ENCODE peak calls at places on chromosomes 3 and 15, in four cellular contexts. F is spleen, K is uterus, L is mesendoderm. T is an unnamed sample. For H3K4me1, the result is how much of the 10 kb centered on the place peaks cover.

GRCh38 chr15:61653110-61653509 is 407.1 kb downstream of the VPS13C start:
- DNase-seq in F (no peak), L (peak), K (peak), T (no peak)

GRCh38 chr15:63634154-63634553 is 37.0 kb downstream of the FBXL22 start:
- DNase-seq in K (no peak), F (no peak), L (no peak), T (no peak)

GRCh38 chr3:151751161-151751560 is 17.4 kb downstream of the AADACL2 start:
- DNase-seq in F (no peak), K (no peak), L (no peak), T (no peak)

GRCh38 chr15:42358141-42358540 is 1.2 kb upstream of the CAPN3 start:
- DNase-seq in F (no peak), L (no peak), K (no peak), T (no peak)

GRCh38 chr15:28861031-28861534 is 12.6 kb upstream of the GOLGA6L7 start:
- DNase-seq in L (no peak), F (no peak), K (no peak), T (no peak)

GRCh38 chr3:105614288-105615030 is 247.8 kb downstream of the ALCAM start:
- DNase-seq in L (peak), F (no peak), K (no peak), T (no peak)

GRCh38 chr15:81380203-81380602 is 6.2 kb upstream of the TMC3 start:
- DNase-seq in F (no peak), K (no peak), L (no peak), T (no peak)

GRCh38 chr15:100737214-100737613 is 134.8 kb downstream of the ASB7 start:
- DNase-seq in L (no peak), K (no peak), F (no peak), T (no peak)

GRCh38 chr3:75001330-75001729 is 386.9 kb upstream of the CNTN3 start:
- DNase-seq in K (no peak), F (no peak), L (peak), T (peak)

GRCh38 chr3:48565591-48566400 is 2.2 kb upstream of the UCN2 start:
- DNase-seq in K (no peak), L (no peak), F (no peak), T (peak)

GRCh38 chr3:147394168-147394941 is 12.0 kb downstream of the ZIC4 start:
- DNase-seq in L (peak), F (no peak), K (no peak), T (no peak)

DNA sequence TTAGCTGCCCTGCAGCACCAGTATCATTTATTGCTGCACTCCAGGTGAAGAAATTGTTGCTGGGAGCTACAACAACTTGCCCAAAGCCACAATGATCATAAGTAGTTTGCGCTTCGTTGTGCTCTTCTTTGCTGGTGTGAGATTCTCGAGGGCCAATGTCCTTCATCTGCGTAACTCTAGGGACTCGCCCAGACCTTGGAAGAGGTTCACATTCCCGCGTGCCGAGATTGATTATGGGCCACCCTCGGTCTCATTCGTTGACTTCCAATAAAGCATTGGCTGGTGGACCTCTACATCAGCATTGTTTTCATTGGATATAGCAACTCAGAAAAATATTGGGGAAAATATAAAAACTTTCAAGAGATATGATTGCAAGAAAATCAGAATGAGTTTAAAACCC is 424 bp upstream of the PHLDB2 start:
- DNase-seq in L (peak), F (no peak), K (no peak), T (no peak)
- H3K27ac ChIP-seq in L (peak), F (peak), K (peak), T (no peak)

GRCh38 chr3:188160751-188161150 is 6.8 kb downstream of the LPP start:
- DNase-seq in K (no peak), L (no peak), F (no peak), T (peak)
- H3K4me1 ChIP-seq in K (under half), L (under half), F (under half), T (under half)

GRCh38 chr3:197363553-197364409 is 65.4 kb upstream of the DLG1 start:
- DNase-seq in K (no peak), L (peak), F (peak), T (no peak)
- H3K27ac ChIP-seq in K (no peak), L (no peak), F (no peak), T (no peak)

GRCh38 chr15:98681061-98681460 is 32.7 kb downstream of the IGF1R start:
- DNase-seq in F (no peak), K (no peak), L (no peak), T (no peak)

GRCh38 chr15:98684441-98684840 is 36.1 kb downstream of the IGF1R start:
- DNase-seq in K (no peak), L (no peak), F (no peak), T (no peak)

GRCh38 chr15:98683821-98684220 is 35.5 kb downstream of the IGF1R start:
- DNase-seq in F (no peak), L (no peak), K (no peak), T (no peak)

GRCh38 chr15:98684995-98685525 is 36.7 kb downstream of the IGF1R start:
- DNase-seq in L (no peak), K (no peak), F (no peak), T (peak)

DNA sequence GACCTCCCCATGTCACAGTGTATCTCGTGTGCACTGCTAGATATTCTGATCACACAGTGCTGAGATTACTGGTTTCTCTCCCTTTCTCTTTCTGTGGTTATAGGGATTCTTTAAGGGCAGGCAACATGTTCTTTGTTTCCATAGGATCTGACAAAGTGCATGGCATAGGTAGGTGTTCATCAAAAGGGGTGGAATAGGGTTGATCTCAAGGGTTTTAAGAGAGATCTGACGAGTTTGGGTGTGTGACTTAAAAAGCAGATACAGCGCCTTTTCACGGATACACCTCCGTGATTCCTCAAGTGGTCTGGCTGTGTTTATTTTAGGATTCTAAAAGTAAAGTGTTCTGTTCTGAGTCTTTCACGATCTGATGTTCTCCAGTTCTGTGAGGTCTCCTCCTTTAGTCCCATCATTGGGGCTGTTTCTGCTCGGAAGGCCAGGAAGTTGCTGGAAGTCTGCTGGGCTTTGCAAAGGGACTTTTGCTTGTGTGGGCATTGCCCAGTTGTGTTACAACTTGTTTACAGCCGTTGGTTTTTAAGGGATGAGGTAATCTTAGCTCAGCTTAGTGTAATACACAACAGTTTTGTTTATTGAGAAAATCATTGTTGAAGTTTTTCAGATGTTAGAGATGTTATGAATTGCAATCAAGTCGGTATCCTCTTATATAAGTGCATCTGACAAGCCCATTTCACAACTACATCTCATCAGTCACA is 34.8 kb downstream of the IGF1R start:
- DNase-seq in L (no peak), F (no peak), K (no peak), T (peak)
- H3K4me1 ChIP-seq in L (under half), F (under half), K (under half), T (under half)